ENCODE peak calls at places on chromosomes 16 and 17, in four cellular contexts. One of them, this sample, is unnamed.

GRCh38 chr17:11880714-11881113 is 116.6 kb downstream of the ZNF18 start:
- DNase-seq in tibial artery: no peak
- DNase-seq in left ventricle myocardium inferior: no peak
- DNase-seq in body of pancreas: no peak
- DNase-seq in this sample: no peak

GRCh38 chr17:70110443-70110880 is 35.4 kb downstream of the KCNJ16 start:
- DNase-seq in tibial artery: no peak
- DNase-seq in body of pancreas: no peak
- DNase-seq in left ventricle myocardium inferior: no peak
- DNase-seq in this sample: no peak

GRCh38 chr17:63954402-63955063 is 18.2 kb downstream of the SCN4A start:
- DNase-seq in left ventricle myocardium inferior: no peak
- DNase-seq in body of pancreas: no peak
- DNase-seq in tibial artery: no peak
- DNase-seq in this sample: no peak

GRCh38 chr17:72812823-72813222 is 279.7 kb downstream of the SLC39A11 start:
- DNase-seq in left ventricle myocardium inferior: no peak
- DNase-seq in body of pancreas: no peak
- DNase-seq in tibial artery: no peak
- DNase-seq in this sample: no peak

GRCh38 chr16:10988879-10989278 is 44.5 kb downstream of the CLEC16A start:
- DNase-seq in tibial artery: no peak
- DNase-seq in left ventricle myocardium inferior: no peak
- DNase-seq in body of pancreas: no peak
- DNase-seq in this sample: no peak

GRCh38 chr17:29892201-29892600 is 37.8 kb downstream of the SSH2 start:
- DNase-seq in body of pancreas: no peak
- DNase-seq in left ventricle myocardium inferior: no peak
- DNase-seq in tibial artery: no peak
- DNase-seq in this sample: no peak

GRCh38 chr16:83774066-83774465 is 33.7 kb upstream of the HSBP1 start:
- DNase-seq in body of pancreas: no peak
- DNase-seq in tibial artery: no peak
- DNase-seq in left ventricle myocardium inferior: no peak
- DNase-seq in this sample: no peak

GRCh38 chr17:14318906-14319205 is 18.0 kb downstream of the HS3ST3B1 start:
- DNase-seq in tibial artery: no peak
- DNase-seq in left ventricle myocardium inferior: no peak
- DNase-seq in body of pancreas: no peak
- DNase-seq in this sample: no peak

GRCh38 chr16:50265260-50265659 is 1.1 kb upstream of the ADCY7 start:
- DNase-seq in tibial artery: peak; percentile 40
- DNase-seq in body of pancreas: peak; percentile 23
- DNase-seq in left ventricle myocardium inferior: no peak
- DNase-seq in this sample: no peak

GRCh38 chr17:78724544-78724943 is 57.5 kb downstream of the CYTH1 start:
- DNase-seq in left ventricle myocardium inferior: no peak
- DNase-seq in tibial artery: no peak
- DNase-seq in body of pancreas: peak; percentile 41
- DNase-seq in this sample: no peak

GRCh38 chr16:89118361-89119061 is 24.9 kb downstream of the ACSF3 start:
- DNase-seq in body of pancreas: no peak
- DNase-seq in tibial artery: no peak
- DNase-seq in left ventricle myocardium inferior: peak; percentile 3
- DNase-seq in this sample: peak; percentile 50

GRCh38 chr17:21213491-21214014 is 408 bp downstream of the TMEM11 start:
- DNase-seq in body of pancreas: peak; percentile 51
- DNase-seq in left ventricle myocardium inferior: no peak
- DNase-seq in tibial artery: no peak
- DNase-seq in this sample: peak; percentile 82

GRCh38 chr17:60160829-60161501 is 11.2 kb downstream of the CA4 start:
- DNase-seq in tibial artery: no peak
- DNase-seq in body of pancreas: no peak
- DNase-seq in left ventricle myocardium inferior: no peak
- DNase-seq in this sample: no peak

GRCh38 chr17:50488880-50489279 is 10.2 kb downstream of the RSAD1 start:
- DNase-seq in left ventricle myocardium inferior: no peak
- DNase-seq in tibial artery: no peak
- DNase-seq in body of pancreas: no peak
- DNase-seq in this sample: no peak

GRCh38 chr16:89798832-89799370 is 17.5 kb downstream of the FANCA start:
- DNase-seq in body of pancreas: no peak
- DNase-seq in tibial artery: no peak
- DNase-seq in left ventricle myocardium inferior: peak; percentile 33
- DNase-seq in this sample: no peak

GRCh38 chr16:20339744-20340143 is 12.4 kb upstream of the GP2 start:
- DNase-seq in left ventricle myocardium inferior: no peak
- DNase-seq in body of pancreas: no peak
- DNase-seq in tibial artery: no peak
- DNase-seq in this sample: no peak

GRCh38 chr16:10808218-10808617 is 10.4 kb downstream of the TVP23A start:
- DNase-seq in left ventricle myocardium inferior: no peak
- DNase-seq in body of pancreas: no peak
- DNase-seq in tibial artery: no peak
- DNase-seq in this sample: no peak

GRCh38 chr17:29299031-29299430 is 5.1 kb upstream of the NUFIP2 start:
- DNase-seq in body of pancreas: no peak
- DNase-seq in left ventricle myocardium inferior: no peak
- DNase-seq in tibial artery: no peak
- DNase-seq in this sample: no peak

GRCh38 chr17:63653018-63653417 is 30.8 kb downstream of the MAP3K3 start:
- DNase-seq in tibial artery: no peak
- DNase-seq in body of pancreas: peak; percentile 37
- DNase-seq in left ventricle myocardium inferior: no peak
- DNase-seq in this sample: no peak

GRCh38 chr16:15746332-15746731 is 96.3 kb downstream of the NDE1 start:
- DNase-seq in tibial artery: no peak
- DNase-seq in body of pancreas: no peak
- DNase-seq in left ventricle myocardium inferior: no peak
- DNase-seq in this sample: no peak

GRCh38 chr17:76707985-76708807 is 2.6 kb downstream of the MXRA7 start:
- DNase-seq in left ventricle myocardium inferior: peak; percentile 53
- DNase-seq in tibial artery: no peak
- DNase-seq in body of pancreas: peak; percentile 57
- DNase-seq in this sample: no peak

GRCh38 chr16:11679250-11679649 is 11.0 kb downstream of the SNN start:
- DNase-seq in tibial artery: no peak
- DNase-seq in body of pancreas: no peak
- DNase-seq in left ventricle myocardium inferior: no peak
- DNase-seq in this sample: peak; percentile 40

GRCh38 chr17:12738624-12739023 is 50.7 kb upstream of the ARHGAP44 start:
- DNase-seq in left ventricle myocardium inferior: no peak
- DNase-seq in tibial artery: no peak
- DNase-seq in body of pancreas: no peak
- DNase-seq in this sample: no peak

DNA sequence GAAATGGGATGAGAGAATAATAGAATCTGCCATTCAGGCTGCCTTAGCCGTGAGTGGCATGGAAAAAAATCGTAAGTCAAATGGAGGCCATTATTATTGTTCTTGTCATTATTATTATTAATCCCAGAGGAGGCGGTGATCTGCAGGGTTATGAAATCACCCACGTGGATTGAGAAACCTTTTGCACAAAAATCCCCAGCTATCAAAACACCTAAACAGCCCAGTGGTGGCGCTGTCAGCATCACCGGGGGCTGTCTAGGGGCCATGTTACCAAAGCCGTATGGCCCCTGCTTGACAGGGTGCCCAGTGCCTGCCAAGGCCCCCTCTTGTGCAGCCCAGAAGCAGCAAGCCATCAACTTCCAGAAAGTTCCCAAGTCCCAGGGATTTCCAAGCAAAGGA is 25.2 kb downstream of the CNGB1 start:
- DNase-seq in body of pancreas: no peak
- DNase-seq in left ventricle myocardium inferior: no peak
- DNase-seq in tibial artery: no peak
- DNase-seq in this sample: no peak
- TF ChIP-seq CTCF in body of pancreas: no peak
- TF ChIP-seq CTCF in left ventricle myocardium inferior: no peak
- TF ChIP-seq CTCF in tibial artery: no peak
- TF ChIP-seq CTCF in this sample: no peak

GRCh38 chr16:56610609-56611111 is 2.3 kb downstream of the MT2A start:
- DNase-seq in body of pancreas: no peak
- DNase-seq in tibial artery: no peak
- DNase-seq in left ventricle myocardium inferior: no peak
- DNase-seq in this sample: no peak

GRCh38 chr16:56609463-56609921 is 1.1 kb downstream of the MT2A start:
- DNase-seq in body of pancreas: peak; percentile 72
- DNase-seq in tibial artery: peak; percentile 85
- DNase-seq in left ventricle myocardium inferior: no peak
- DNase-seq in this sample: no peak

GRCh38 chr16:56611281-56611833 is 3.0 kb downstream of the MT2A start:
- DNase-seq in tibial artery: peak; percentile 94
- DNase-seq in left ventricle myocardium inferior: peak; percentile 75
- DNase-seq in body of pancreas: peak; percentile 62
- DNase-seq in this sample: no peak

GRCh38 chr16:56608876-56609462 is 585 bp downstream of the MT2A start:
- DNase-seq in left ventricle myocardium inferior: no peak
- DNase-seq in body of pancreas: peak; percentile 40
- DNase-seq in tibial artery: peak; percentile 71
- DNase-seq in this sample: no peak

DNA sequence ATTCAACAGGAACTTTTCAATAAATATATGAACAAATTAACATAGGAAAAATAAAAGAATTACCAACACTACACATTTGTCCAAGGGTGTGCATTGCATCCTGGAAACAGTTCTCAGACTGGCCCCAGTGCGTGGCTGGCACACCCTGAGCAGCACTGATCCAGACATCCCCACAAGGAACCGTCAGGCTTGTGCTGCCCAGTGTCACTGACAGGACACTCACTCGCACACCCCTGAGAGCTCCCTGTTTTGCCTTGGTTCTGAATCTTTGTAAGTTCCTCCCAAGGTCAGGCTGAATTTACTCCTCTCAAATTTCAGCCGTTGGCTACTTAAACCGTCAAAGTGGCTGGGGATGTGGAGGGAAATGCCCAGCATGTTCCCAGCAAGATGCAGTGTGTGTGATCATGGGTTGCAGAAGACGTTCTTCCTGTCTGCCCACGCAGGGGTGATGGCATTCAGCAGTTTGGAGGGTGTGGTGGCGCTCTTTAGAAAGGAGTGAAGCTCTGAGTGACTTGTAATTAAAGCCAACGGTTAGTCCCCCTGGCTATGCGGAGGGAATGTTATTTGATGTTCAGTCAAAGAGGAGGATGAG is 1.7 kb downstream of the MT2A start:
- DNase-seq in body of pancreas: peak; percentile 42
- DNase-seq in left ventricle myocardium inferior: no peak
- DNase-seq in tibial artery: peak; percentile 85
- DNase-seq in this sample: peak; percentile 82
- H3K4me3 ChIP-seq in body of pancreas: no peak overlapping the region
- H3K4me3 ChIP-seq in left ventricle myocardium inferior: peak overlapping the region; percentile 78
- H3K4me3 ChIP-seq in tibial artery: peak overlapping the region; percentile 76
- H3K4me3 ChIP-seq in this sample: peak overlapping the region; percentile 75

GRCh38 chr16:62408760-62409159 is 372.5 kb upstream of the CDH8 start:
- DNase-seq in tibial artery: no peak
- DNase-seq in body of pancreas: no peak
- DNase-seq in left ventricle myocardium inferior: no peak
- DNase-seq in this sample: no peak
- H3K9me3 ChIP-seq in tibial artery: no peaks in the 10 kb centered on the region
- H3K9me3 ChIP-seq in body of pancreas: no peaks in the 10 kb centered on the region
- H3K9me3 ChIP-seq in left ventricle myocardium inferior: peaks cover 39% of the 10 kb centered on the region
- H3K9me3 ChIP-seq in this sample: no peaks in the 10 kb centered on the region

GRCh38 chr16:85443116-85443515 is 170.0 kb upstream of the GSE1 start:
- DNase-seq in left ventricle myocardium inferior: no peak
- DNase-seq in body of pancreas: no peak
- DNase-seq in tibial artery: no peak
- DNase-seq in this sample: no peak

GRCh38 chr16:85444879-85445778 is 168.0 kb upstream of the GSE1 start:
- DNase-seq in body of pancreas: peak; percentile 61
- DNase-seq in tibial artery: no peak
- DNase-seq in left ventricle myocardium inferior: no peak
- DNase-seq in this sample: no peak

GRCh38 chr16:85441189-85441889 is 171.8 kb upstream of the GSE1 start:
- DNase-seq in tibial artery: no peak
- DNase-seq in left ventricle myocardium inferior: no peak
- DNase-seq in body of pancreas: no peak
- DNase-seq in this sample: no peak

GRCh38 chr16:85441890-85442670 is 171.0 kb upstream of the GSE1 start:
- DNase-seq in body of pancreas: no peak
- DNase-seq in left ventricle myocardium inferior: no peak
- DNase-seq in tibial artery: no peak
- DNase-seq in this sample: no peak

GRCh38 chr16:85443531-85443930 is 169.6 kb upstream of the GSE1 start:
- DNase-seq in left ventricle myocardium inferior: no peak
- DNase-seq in tibial artery: no peak
- DNase-seq in body of pancreas: no peak
- DNase-seq in this sample: no peak
- TF ChIP-seq CTCF in left ventricle myocardium inferior: no peak
- TF ChIP-seq CTCF in tibial artery: no peak
- TF ChIP-seq CTCF in body of pancreas: no peak
- TF ChIP-seq CTCF in this sample: no peak

DNA sequence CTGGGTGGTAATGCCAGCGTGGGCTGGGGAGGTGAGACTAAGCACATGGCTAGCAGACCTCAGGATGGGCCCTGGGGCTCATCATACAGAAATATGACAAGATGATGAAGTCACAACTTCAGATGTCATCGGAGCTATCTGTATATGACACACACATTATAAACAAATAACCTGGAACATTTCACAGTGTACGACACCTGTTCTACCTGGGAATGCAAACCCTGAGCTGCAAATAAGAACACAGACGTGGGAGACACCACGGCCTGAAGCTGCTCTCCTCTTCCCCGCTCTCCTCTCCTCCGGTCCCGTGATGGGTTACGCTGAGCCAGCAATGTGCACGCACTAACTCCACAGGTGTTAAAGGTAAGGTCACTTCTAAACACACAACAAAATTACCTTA is 4.9 kb downstream of the PLD6 start:
- DNase-seq in tibial artery: no peak
- DNase-seq in left ventricle myocardium inferior: no peak
- DNase-seq in body of pancreas: no peak
- DNase-seq in this sample: no peak
- H3K4me3 ChIP-seq in tibial artery: no peak overlapping the region
- H3K4me3 ChIP-seq in left ventricle myocardium inferior: no peak overlapping the region
- H3K4me3 ChIP-seq in body of pancreas: no peak overlapping the region
- H3K4me3 ChIP-seq in this sample: no peak overlapping the region

DNA sequence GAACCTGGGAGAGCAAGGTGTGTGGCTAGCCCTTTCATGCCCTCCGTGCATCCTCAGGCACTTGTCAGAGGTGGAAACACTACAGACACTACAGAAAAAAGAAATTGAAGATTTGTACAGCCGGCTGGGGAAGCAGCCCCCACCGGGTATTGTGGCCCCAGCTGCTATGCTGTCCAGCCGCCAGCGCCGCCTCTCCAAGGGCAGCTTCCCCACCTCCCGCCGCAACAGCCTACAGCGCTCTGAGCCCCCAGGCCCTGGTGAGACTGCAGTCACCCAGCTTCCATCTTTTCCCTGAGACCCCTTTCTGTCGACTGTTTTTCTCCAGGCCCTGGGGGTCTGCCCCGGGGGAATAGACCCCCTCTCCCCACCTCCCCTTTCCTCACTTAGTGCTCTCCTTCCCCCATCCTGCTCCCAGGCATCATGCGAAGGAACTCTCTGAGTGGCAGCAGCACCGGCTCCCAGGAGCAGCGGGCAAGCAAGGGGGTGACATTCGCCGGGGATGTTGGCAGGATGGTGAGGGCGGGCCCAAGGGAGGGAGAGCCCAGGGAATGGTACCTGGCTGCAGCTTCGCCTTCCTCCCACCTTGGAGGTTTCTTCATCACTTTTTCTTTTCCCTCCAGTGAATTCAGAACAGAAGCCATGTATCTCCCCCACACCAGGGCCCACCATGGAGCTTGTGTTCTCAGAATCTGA is 2.3 kb downstream of the COA3 start:
- DNase-seq in body of pancreas: no peak
- DNase-seq in left ventricle myocardium inferior: no peak
- DNase-seq in tibial artery: no peak
- DNase-seq in this sample: no peak
- H3K9me3 ChIP-seq in body of pancreas: no peaks in the 10 kb centered on the region
- H3K9me3 ChIP-seq in left ventricle myocardium inferior: no peaks in the 10 kb centered on the region
- H3K9me3 ChIP-seq in tibial artery: no peaks in the 10 kb centered on the region
- H3K9me3 ChIP-seq in this sample: no peaks in the 10 kb centered on the region